ENCODE peak calls at places on chromosomes 4 and X, in eight cellular contexts. M is mammary epithelial cell; T is stimulated activated CD8-positive, alpha-beta memory T cell treated with anti-CD3 and anti-CD28 coated beads, Interleukin-15, amount 100 ng/mL, for 1 hour; Z is fibroblast of lung; S is HEK293T; D is ureter; J is NCI-H2171; G is effector CD4-positive, alpha-beta T cell. Y is an unnamed sample.

GRCh38 chr4:89727236-89727635 is 109.7 kb downstream of the SNCA start:
- DNase-seq in M (peak), T (no peak), Z (no peak), S (no peak), D (no peak), J (no peak), G (no peak), Y (no peak)

GRCh38 chrX:140050906-140051305 is 85.6 kb upstream of the CXorf66 start:
- DNase-seq in M (no peak), T (no peak), Z (peak), S (no peak), D (no peak), J (no peak), G (no peak), Y (peak)

GRCh38 chr4:3851211-3851610 is 85.0 kb downstream of the ADRA2C start:
- DNase-seq in M (peak), T (no peak), Z (peak), S (no peak), D (no peak), J (no peak), G (no peak), Y (no peak)

GRCh38 chrX:110402855-110403230 is 44.2 kb downstream of the RTL9 start:
- DNase-seq in M (peak), T (no peak), Z (no peak), S (no peak), D (no peak), J (no peak), G (no peak), Y (no peak)

GRCh38 chr4:182628540-182628939 is 288.6 kb downstream of the DCTD start:
- DNase-seq in M (no peak), T (no peak), Z (no peak), S (no peak), D (no peak), J (no peak), G (no peak), Y (no peak)

GRCh38 chr4:54281060-54281781 is 52.1 kb downstream of the PDGFRA start:
- DNase-seq in M (peak), T (no peak), Z (peak), S (no peak), D (peak), J (no peak), G (no peak), Y (no peak)

GRCh38 chr4:168710353-168710946 is 213.6 kb downstream of the PALLD start:
- DNase-seq in M (peak), T (no peak), Z (peak), S (peak), D (no peak), J (no peak), G (no peak), Y (no peak)

GRCh38 chr4:5788144-5788543 is 77.1 kb downstream of the EVC start:
- DNase-seq in M (no peak), T (no peak), Z (no peak), S (no peak), D (peak), J (no peak), G (no peak), Y (no peak)

GRCh38 chr4:176193898-176194297 is 1.5 kb downstream of the SPATA4 start:
- DNase-seq in M (peak), T (no peak), Z (peak), S (no peak), D (no peak), J (no peak), G (no peak), Y (no peak)